ENCODE peak calls at places on chromosomes 6 and 20, in four cellular contexts. One of them, this sample, is unnamed.

GRCh38 chr20:36405255-36405654 is 99.1 kb downstream of the DLGAP4 start:
- DNase-seq in GM13977: no peak
- DNase-seq in stromal cell of bone marrow: no peak
- DNase-seq in GM10248: no peak
- DNase-seq in this sample: no peak

GRCh38 chr20:62183426-62184142 is 756 bp downstream of the MTG2 start:
- DNase-seq in GM13977: no peak
- DNase-seq in GM10248: no peak
- DNase-seq in stromal cell of bone marrow: no peak
- DNase-seq in this sample: no peak

GRCh38 chr6:52576392-52577021 is 353 bp downstream of the TRAM2 start:
- DNase-seq in stromal cell of bone marrow: peak
- DNase-seq in GM10248: peak
- DNase-seq in GM13977: peak
- DNase-seq in this sample: peak

GRCh38 chr20:21353236-21353635 is 44.1 kb downstream of the NKX2-4 start:
- DNase-seq in GM13977: no peak
- DNase-seq in GM10248: no peak
- DNase-seq in stromal cell of bone marrow: peak
- DNase-seq in this sample: no peak

GRCh38 chr6:169666441-169666840 is 35.4 kb downstream of the WDR27 start:
- DNase-seq in stromal cell of bone marrow: no peak
- DNase-seq in GM10248: no peak
- DNase-seq in GM13977: no peak
- DNase-seq in this sample: no peak

GRCh38 chr6:157317129-157317814 is 6.0 kb downstream of the TMEM242 start:
- DNase-seq in stromal cell of bone marrow: peak
- DNase-seq in GM10248: no peak
- DNase-seq in GM13977: no peak
- DNase-seq in this sample: no peak

GRCh38 chr6:21616005-21616404 is 22.5 kb downstream of the SOX4 start:
- DNase-seq in GM13977: no peak
- DNase-seq in stromal cell of bone marrow: no peak
- DNase-seq in GM10248: no peak
- DNase-seq in this sample: no peak

GRCh38 chr20:52830598-52830997 is 141.6 kb upstream of the TSHZ2 start:
- DNase-seq in stromal cell of bone marrow: no peak
- DNase-seq in GM10248: no peak
- DNase-seq in GM13977: no peak
- DNase-seq in this sample: no peak

GRCh38 chr6:100512203-100512862 is 47.6 kb upstream of the SIM1 start:
- DNase-seq in stromal cell of bone marrow: no peak
- DNase-seq in GM10248: no peak
- DNase-seq in GM13977: no peak
- DNase-seq in this sample: no peak

GRCh38 chr6:111989743-111990142 is 64.2 kb upstream of the CCN6 start:
- DNase-seq in GM10248: no peak
- DNase-seq in stromal cell of bone marrow: no peak
- DNase-seq in GM13977: no peak
- DNase-seq in this sample: no peak

GRCh38 chr6:153096031-153096430 is 35.1 kb downstream of the RGS17 start:
- DNase-seq in GM10248: no peak
- DNase-seq in stromal cell of bone marrow: no peak
- DNase-seq in GM13977: no peak
- DNase-seq in this sample: no peak

GRCh38 chr6:25882066-25882496 is 8.0 kb upstream of the SLC17A3 start:
- DNase-seq in GM13977: no peak
- DNase-seq in stromal cell of bone marrow: no peak
- DNase-seq in GM10248: peak
- DNase-seq in this sample: peak

GRCh38 chr6:141164042-141164748 is 968.5 kb upstream of the GJE1 start:
- DNase-seq in GM10248: no peak
- DNase-seq in GM13977: no peak
- DNase-seq in stromal cell of bone marrow: no peak
- DNase-seq in this sample: no peak

GRCh38 chr6:1993049-1993448 is 252.4 kb downstream of the GMDS start:
- DNase-seq in stromal cell of bone marrow: peak
- DNase-seq in GM10248: no peak
- DNase-seq in GM13977: no peak
- DNase-seq in this sample: no peak

GRCh38 chr6:21874372-21874771 is 280.8 kb downstream of the SOX4 start:
- DNase-seq in GM10248: no peak
- DNase-seq in stromal cell of bone marrow: no peak
- DNase-seq in GM13977: no peak
- DNase-seq in this sample: no peak

GRCh38 chr6:53410508-53411258 is 61.9 kb upstream of the ELOVL5 start:
- DNase-seq in GM10248: peak
- DNase-seq in GM13977: peak
- DNase-seq in stromal cell of bone marrow: peak
- DNase-seq in this sample: peak

GRCh38 chr6:109260126-109260525 is 122.1 kb downstream of the CD164 start:
- DNase-seq in GM13977: no peak
- DNase-seq in GM10248: no peak
- DNase-seq in stromal cell of bone marrow: no peak
- DNase-seq in this sample: no peak

GRCh38 chr20:63309261-63310071 is 16.5 kb downstream of the COL20A1 start:
- DNase-seq in GM10248: peak
- DNase-seq in GM13977: peak
- DNase-seq in stromal cell of bone marrow: no peak
- DNase-seq in this sample: peak

GRCh38 chr20:37525810-37526209 is 1.9 kb downstream of the BLCAP start:
- DNase-seq in GM13977: no peak
- DNase-seq in GM10248: no peak
- DNase-seq in stromal cell of bone marrow: no peak
- DNase-seq in this sample: no peak

GRCh38 chr6:22399693-22400092 is 102.9 kb upstream of the PRL start:
- DNase-seq in stromal cell of bone marrow: peak
- DNase-seq in GM10248: no peak
- DNase-seq in GM13977: no peak
- DNase-seq in this sample: no peak

GRCh38 chr6:38943964-38944363 is 104.6 kb upstream of the GLP1R start:
- DNase-seq in stromal cell of bone marrow: no peak
- DNase-seq in GM13977: no peak
- DNase-seq in GM10248: no peak
- DNase-seq in this sample: no peak

GRCh38 chr20:8812818-8813217 is 256.1 kb upstream of the PLCB4 start:
- DNase-seq in GM13977: no peak
- DNase-seq in stromal cell of bone marrow: no peak
- DNase-seq in GM10248: no peak
- DNase-seq in this sample: no peak

GRCh38 chr6:163179721-163180120 is 234.8 kb upstream of the QKI start:
- DNase-seq in GM10248: no peak
- DNase-seq in stromal cell of bone marrow: no peak
- DNase-seq in GM13977: no peak
- DNase-seq in this sample: no peak

GRCh38 chr20:11891827-11892521 is 25.7 kb upstream of the BTBD3 start:
- DNase-seq in GM10248: peak
- DNase-seq in GM13977: peak
- DNase-seq in stromal cell of bone marrow: peak
- DNase-seq in this sample: peak

GRCh38 chr6:33577718-33578117 is 2.4 kb downstream of the BAK1 start:
- DNase-seq in GM13977: no peak
- DNase-seq in GM10248: no peak
- DNase-seq in stromal cell of bone marrow: no peak
- DNase-seq in this sample: no peak

GRCh38 chr6:21005816-21006553 is 471.7 kb downstream of the CDKAL1 start:
- DNase-seq in GM13977: no peak
- DNase-seq in GM10248: no peak
- DNase-seq in stromal cell of bone marrow: peak
- DNase-seq in this sample: no peak

GRCh38 chr20:47802226-47802920 is 17.1 kb upstream of the SULF2 start:
- DNase-seq in stromal cell of bone marrow: no peak
- DNase-seq in GM10248: no peak
- DNase-seq in GM13977: no peak
- DNase-seq in this sample: no peak

GRCh38 chr6:98514073-98514720 is 320.2 kb upstream of the POU3F2 start:
- DNase-seq in GM13977: no peak
- DNase-seq in GM10248: no peak
- DNase-seq in stromal cell of bone marrow: no peak
- DNase-seq in this sample: no peak

This sample was measured in GM13976.